ENCODE peak calls at places on chromosome 3, in seven cellular contexts. One of them, this sample, is unnamed. For H3K9me3 and H3K36me3, the result is how much of the 10 kb centered on the place peaks cover.

GRCh38 chr3:31196261-31196660 is 301.8 kb upstream of the GADL1 start:
- DNase-seq in lower lobe of right lung: no peak
- DNase-seq in tibial nerve: no peak
- DNase-seq in cardiac muscle cell: no peak
- DNase-seq in thyroid gland: no peak
- DNase-seq in sigmoid colon: no peak
- DNase-seq in heart right ventricle: no peak
- DNase-seq in this sample: no peak

GRCh38 chr3:126960604-126960995 is 22.3 kb upstream of the PLXNA1 start:
- DNase-seq in sigmoid colon: peak
- DNase-seq in thyroid gland: no peak
- DNase-seq in tibial nerve: no peak
- DNase-seq in cardiac muscle cell: no peak
- DNase-seq in lower lobe of right lung: no peak
- DNase-seq in heart right ventricle: peak
- DNase-seq in this sample: no peak

GRCh38 chr3:49665822-49666519 is 8.2 kb upstream of the APEH start:
- DNase-seq in tibial nerve: no peak
- DNase-seq in heart right ventricle: no peak
- DNase-seq in sigmoid colon: no peak
- DNase-seq in cardiac muscle cell: no peak
- DNase-seq in lower lobe of right lung: no peak
- DNase-seq in thyroid gland: no peak
- DNase-seq in this sample: no peak

GRCh38 chr3:107753494-107753893 is 230.7 kb downstream of the BBX start:
- DNase-seq in tibial nerve: peak
- DNase-seq in lower lobe of right lung: no peak
- DNase-seq in thyroid gland: no peak
- DNase-seq in cardiac muscle cell: peak
- DNase-seq in sigmoid colon: no peak
- DNase-seq in heart right ventricle: no peak
- DNase-seq in this sample: no peak

GRCh38 chr3:5270656-5271055 is 83.1 kb downstream of the EDEM1 start:
- DNase-seq in tibial nerve: no peak
- DNase-seq in cardiac muscle cell: no peak
- DNase-seq in sigmoid colon: no peak
- DNase-seq in thyroid gland: no peak
- DNase-seq in heart right ventricle: no peak
- DNase-seq in lower lobe of right lung: no peak
- DNase-seq in this sample: no peak

GRCh38 chr3:40827942-40828688 is 303.4 kb downstream of the ZNF621 start:
- DNase-seq in thyroid gland: peak
- DNase-seq in cardiac muscle cell: peak
- DNase-seq in sigmoid colon: peak
- DNase-seq in lower lobe of right lung: no peak
- DNase-seq in heart right ventricle: peak
- DNase-seq in tibial nerve: peak
- DNase-seq in this sample: peak

GRCh38 chr3:13526626-13526949 is 22.3 kb upstream of the FBLN2 start:
- DNase-seq in cardiac muscle cell: no peak
- DNase-seq in heart right ventricle: no peak
- DNase-seq in tibial nerve: no peak
- DNase-seq in thyroid gland: no peak
- DNase-seq in lower lobe of right lung: no peak
- DNase-seq in sigmoid colon: no peak
- DNase-seq in this sample: no peak

GRCh38 chr3:63442918-63443317 is 164.8 kb downstream of the SYNPR start:
- DNase-seq in tibial nerve: no peak
- DNase-seq in cardiac muscle cell: no peak
- DNase-seq in thyroid gland: no peak
- DNase-seq in sigmoid colon: no peak
- DNase-seq in lower lobe of right lung: no peak
- DNase-seq in heart right ventricle: no peak
- DNase-seq in this sample: no peak

GRCh38 chr3:184058029-184058428 is 5.2 kb downstream of the HTR3C start:
- DNase-seq in tibial nerve: no peak
- DNase-seq in sigmoid colon: no peak
- DNase-seq in lower lobe of right lung: no peak
- DNase-seq in thyroid gland: no peak
- DNase-seq in cardiac muscle cell: peak
- DNase-seq in heart right ventricle: no peak
- DNase-seq in this sample: no peak

GRCh38 chr3:16504242-16504641 is 9.3 kb downstream of the RFTN1 start:
- DNase-seq in lower lobe of right lung: no peak
- DNase-seq in cardiac muscle cell: no peak
- DNase-seq in heart right ventricle: no peak
- DNase-seq in sigmoid colon: no peak
- DNase-seq in thyroid gland: no peak
- DNase-seq in tibial nerve: no peak
- DNase-seq in this sample: no peak

GRCh38 chr3:112685435-112685834 is 44.5 kb upstream of the CCDC80 start:
- DNase-seq in thyroid gland: no peak
- DNase-seq in tibial nerve: no peak
- DNase-seq in sigmoid colon: no peak
- DNase-seq in lower lobe of right lung: no peak
- DNase-seq in cardiac muscle cell: no peak
- DNase-seq in heart right ventricle: no peak
- DNase-seq in this sample: no peak

GRCh38 chr3:161171113-161171512 is 50.0 kb upstream of the NMD3 start:
- DNase-seq in cardiac muscle cell: peak
- DNase-seq in lower lobe of right lung: no peak
- DNase-seq in tibial nerve: peak
- DNase-seq in thyroid gland: peak
- DNase-seq in sigmoid colon: peak
- DNase-seq in heart right ventricle: peak
- DNase-seq in this sample: no peak

GRCh38 chr3:138257986-138258385 is 70.9 kb downstream of the ARMC8 start:
- DNase-seq in thyroid gland: no peak
- DNase-seq in tibial nerve: no peak
- DNase-seq in cardiac muscle cell: no peak
- DNase-seq in lower lobe of right lung: no peak
- DNase-seq in sigmoid colon: no peak
- DNase-seq in heart right ventricle: no peak
- DNase-seq in this sample: no peak

GRCh38 chr3:172132721-172133311 is 93.4 kb downstream of the FNDC3B start:
- DNase-seq in cardiac muscle cell: no peak
- DNase-seq in tibial nerve: no peak
- DNase-seq in sigmoid colon: no peak
- DNase-seq in thyroid gland: no peak
- DNase-seq in heart right ventricle: no peak
- DNase-seq in lower lobe of right lung: no peak
- DNase-seq in this sample: no peak

GRCh38 chr3:14491396-14492190 is 48.5 kb downstream of the GRIP2 start:
- DNase-seq in thyroid gland: no peak
- DNase-seq in sigmoid colon: no peak
- DNase-seq in lower lobe of right lung: no peak
- DNase-seq in heart right ventricle: no peak
- DNase-seq in tibial nerve: no peak
- DNase-seq in cardiac muscle cell: no peak
- DNase-seq in this sample: no peak

GRCh38 chr3:79367066-79367465 is 400.7 kb downstream of the ROBO1 start:
- DNase-seq in heart right ventricle: no peak
- DNase-seq in cardiac muscle cell: peak
- DNase-seq in sigmoid colon: no peak
- DNase-seq in thyroid gland: no peak
- DNase-seq in tibial nerve: no peak
- DNase-seq in lower lobe of right lung: no peak
- DNase-seq in this sample: no peak

GRCh38 chr3:157542711-157543485 is 39.7 kb upstream of the VEPH1 start:
- DNase-seq in sigmoid colon: peak
- DNase-seq in cardiac muscle cell: peak
- DNase-seq in thyroid gland: peak
- DNase-seq in lower lobe of right lung: peak
- DNase-seq in heart right ventricle: peak
- DNase-seq in tibial nerve: peak
- DNase-seq in this sample: no peak

GRCh38 chr3:79973917-79974595 is 206.3 kb upstream of the ROBO1 start:
- DNase-seq in sigmoid colon: no peak
- DNase-seq in tibial nerve: no peak
- DNase-seq in cardiac muscle cell: peak
- DNase-seq in heart right ventricle: peak
- DNase-seq in thyroid gland: no peak
- DNase-seq in lower lobe of right lung: no peak
- DNase-seq in this sample: no peak

GRCh38 chr3:169661567-169662214 is 1.8 kb downstream of the MECOM start:
- DNase-seq in sigmoid colon: no peak
- DNase-seq in tibial nerve: no peak
- DNase-seq in heart right ventricle: peak
- DNase-seq in lower lobe of right lung: peak
- DNase-seq in cardiac muscle cell: peak
- DNase-seq in thyroid gland: peak
- DNase-seq in this sample: no peak

GRCh38 chr3:184566441-184567414 is 5.1 kb downstream of the EPHB3 start:
- DNase-seq in cardiac muscle cell: no peak
- DNase-seq in thyroid gland: no peak
- DNase-seq in lower lobe of right lung: no peak
- DNase-seq in tibial nerve: no peak
- DNase-seq in sigmoid colon: no peak
- DNase-seq in heart right ventricle: no peak
- DNase-seq in this sample: no peak

GRCh38 chr3:7332696-7333095 is 471.8 kb downstream of the GRM7 start:
- DNase-seq in tibial nerve: no peak
- DNase-seq in lower lobe of right lung: no peak
- DNase-seq in thyroid gland: no peak
- DNase-seq in heart right ventricle: no peak
- DNase-seq in cardiac muscle cell: no peak
- DNase-seq in sigmoid colon: no peak
- DNase-seq in this sample: no peak
- H3K9me3 ChIP-seq in tibial nerve: under half
- H3K9me3 ChIP-seq in lower lobe of right lung: under half
- H3K9me3 ChIP-seq in thyroid gland: under half
- H3K9me3 ChIP-seq in heart right ventricle: under half
- H3K9me3 ChIP-seq in cardiac muscle cell: under half
- H3K9me3 ChIP-seq in sigmoid colon: under half
- H3K9me3 ChIP-seq in this sample: under half

GRCh38 chr3:142209655-142210054 is 15.7 kb downstream of the GK5 start:
- DNase-seq in cardiac muscle cell: peak
- DNase-seq in lower lobe of right lung: no peak
- DNase-seq in sigmoid colon: peak
- DNase-seq in thyroid gland: peak
- DNase-seq in heart right ventricle: peak
- DNase-seq in tibial nerve: peak
- DNase-seq in this sample: peak

GRCh38 chr3:142213298-142213697 is 12.1 kb downstream of the GK5 start:
- DNase-seq in cardiac muscle cell: peak
- DNase-seq in heart right ventricle: no peak
- DNase-seq in sigmoid colon: peak
- DNase-seq in lower lobe of right lung: no peak
- DNase-seq in thyroid gland: no peak
- DNase-seq in tibial nerve: peak
- DNase-seq in this sample: no peak

GRCh38 chr3:142211034-142211433 is 14.4 kb downstream of the GK5 start:
- DNase-seq in sigmoid colon: no peak
- DNase-seq in heart right ventricle: no peak
- DNase-seq in cardiac muscle cell: peak
- DNase-seq in lower lobe of right lung: no peak
- DNase-seq in tibial nerve: no peak
- DNase-seq in thyroid gland: no peak
- DNase-seq in this sample: no peak

GRCh38 chr3:142210144-142210543 is 15.2 kb downstream of the GK5 start:
- DNase-seq in sigmoid colon: peak
- DNase-seq in thyroid gland: peak
- DNase-seq in tibial nerve: no peak
- DNase-seq in heart right ventricle: no peak
- DNase-seq in cardiac muscle cell: peak
- DNase-seq in lower lobe of right lung: no peak
- DNase-seq in this sample: no peak

GRCh38 chr3:142210608-142211007 is 14.8 kb downstream of the GK5 start:
- DNase-seq in cardiac muscle cell: peak
- DNase-seq in tibial nerve: no peak
- DNase-seq in heart right ventricle: no peak
- DNase-seq in thyroid gland: no peak
- DNase-seq in lower lobe of right lung: no peak
- DNase-seq in sigmoid colon: no peak
- DNase-seq in this sample: no peak
- TF ChIP-seq CTCF in cardiac muscle cell: peak
- TF ChIP-seq CTCF in tibial nerve: peak
- TF ChIP-seq CTCF in heart right ventricle: no peak
- TF ChIP-seq CTCF in thyroid gland: no peak
- TF ChIP-seq CTCF in lower lobe of right lung: no peak
- TF ChIP-seq CTCF in sigmoid colon: no peak
- TF ChIP-seq CTCF in this sample: no peak

GRCh38 chr3:59412506-59412905 is 362.7 kb upstream of the CFAP20DC start:
- DNase-seq in sigmoid colon: no peak
- DNase-seq in cardiac muscle cell: no peak
- DNase-seq in tibial nerve: no peak
- DNase-seq in heart right ventricle: no peak
- DNase-seq in lower lobe of right lung: no peak
- DNase-seq in thyroid gland: no peak
- DNase-seq in this sample: no peak
- H3K36me3 ChIP-seq in sigmoid colon: under half
- H3K36me3 ChIP-seq in cardiac muscle cell: under half
- H3K36me3 ChIP-seq in tibial nerve: under half
- H3K36me3 ChIP-seq in heart right ventricle: under half
- H3K36me3 ChIP-seq in lower lobe of right lung: under half
- H3K36me3 ChIP-seq in thyroid gland: under half
- H3K36me3 ChIP-seq in this sample: under half

GRCh38 chr3:98980915-98981596 is 79.6 kb upstream of the DCBLD2 start:
- DNase-seq in cardiac muscle cell: peak
- DNase-seq in sigmoid colon: no peak
- DNase-seq in heart right ventricle: no peak
- DNase-seq in lower lobe of right lung: no peak
- DNase-seq in tibial nerve: no peak
- DNase-seq in thyroid gland: no peak
- DNase-seq in this sample: no peak

GRCh38 chr3:98978068-98978811 is 76.7 kb upstream of the DCBLD2 start:
- DNase-seq in sigmoid colon: no peak
- DNase-seq in lower lobe of right lung: no peak
- DNase-seq in thyroid gland: no peak
- DNase-seq in heart right ventricle: no peak
- DNase-seq in tibial nerve: no peak
- DNase-seq in cardiac muscle cell: no peak
- DNase-seq in this sample: no peak

GRCh38 chr3:98979296-98979695 is 77.8 kb upstream of the DCBLD2 start:
- DNase-seq in tibial nerve: no peak
- DNase-seq in heart right ventricle: no peak
- DNase-seq in sigmoid colon: no peak
- DNase-seq in cardiac muscle cell: no peak
- DNase-seq in lower lobe of right lung: no peak
- DNase-seq in thyroid gland: no peak
- DNase-seq in this sample: no peak

GRCh38 chr3:98974442-98974841 is 72.9 kb upstream of the DCBLD2 start:
- DNase-seq in cardiac muscle cell: no peak
- DNase-seq in tibial nerve: no peak
- DNase-seq in heart right ventricle: no peak
- DNase-seq in lower lobe of right lung: no peak
- DNase-seq in thyroid gland: no peak
- DNase-seq in sigmoid colon: no peak
- DNase-seq in this sample: no peak

GRCh38 chr3:98977520-98977919 is 76.0 kb upstream of the DCBLD2 start:
- DNase-seq in sigmoid colon: no peak
- DNase-seq in lower lobe of right lung: no peak
- DNase-seq in thyroid gland: no peak
- DNase-seq in heart right ventricle: no peak
- DNase-seq in tibial nerve: no peak
- DNase-seq in cardiac muscle cell: peak
- DNase-seq in this sample: no peak
- H3K9me3 ChIP-seq in sigmoid colon: under half
- H3K9me3 ChIP-seq in lower lobe of right lung: under half
- H3K9me3 ChIP-seq in thyroid gland: under half
- H3K9me3 ChIP-seq in heart right ventricle: under half
- H3K9me3 ChIP-seq in tibial nerve: under half
- H3K9me3 ChIP-seq in cardiac muscle cell: under half
- H3K9me3 ChIP-seq in this sample: under half

This sample was measured in thoracic aorta.